ENCODE peak calls at places on chromosomes 13 and 19, in six cellular contexts. R is HepG2, C is H1, H is K562, A is SK-N-SH, Y is GM12878. T is an unnamed sample.

GRCh38 chr13:24511019-24511823 is 1.4 kb downstream of the PARP4 start:
- DNase-seq in Y (peak), R (peak), C (no peak), H (no peak), A (peak), T (peak)

GRCh38 chr19:51566489-51567100 is 4.5 kb upstream of the ZNF175 start:
- DNase-seq in H (no peak), R (no peak), C (no peak), Y (no peak), A (no peak), T (no peak)

GRCh38 chr19:53538378-53539109 is 599 bp downstream of the ZNF331 start:
- DNase-seq in C (no peak), H (no peak), R (no peak), A (no peak), Y (no peak), T (no peak)

GRCh38 chr19:40754611-40755247 is 3.7 kb downstream of the SNRPA start:
- DNase-seq in Y (no peak), A (no peak), C (no peak), H (no peak), R (peak), T (peak)

GRCh38 chr19:52603558-52604207 is 33.6 kb downstream of the ZNF701 start:
- DNase-seq in A (no peak), H (no peak), R (no peak), C (no peak), Y (no peak), T (no peak)

GRCh38 chr19:3851254-3852176 is 17.3 kb downstream of the ZFR2 start:
- DNase-seq in C (no peak), H (no peak), R (no peak), A (no peak), Y (no peak), T (no peak)

GRCh38 chr13:36057041-36057440 is 74.1 kb downstream of the DCLK1 start:
- DNase-seq in A (no peak), Y (no peak), R (no peak), H (no peak), C (no peak), T (no peak)

GRCh38 chr19:3479819-3480215 is 508 bp downstream of the SMIM24 start:
- DNase-seq in Y (no peak), C (no peak), A (peak), H (peak), R (no peak), T (peak)

GRCh38 chr13:51501592-51502205 is 48.9 kb upstream of the INTS6 start:
- DNase-seq in A (no peak), C (no peak), R (no peak), H (no peak), Y (no peak), T (no peak)

GRCh38 chr19:30686911-30687566 is 314.9 kb downstream of the ZNF536 start:
- DNase-seq in A (peak), R (no peak), Y (no peak), H (no peak), C (no peak), T (no peak)

GRCh38 chr19:8505680-8506401 is 3.4 kb upstream of the PRAM1 start:
- DNase-seq in Y (no peak), R (peak), A (peak), C (peak), H (peak), T (no peak)

GRCh38 chr19:34676697-34677385 is at the start of gene SCGB2B2:
- DNase-seq in C (no peak), A (peak), H (no peak), R (no peak), Y (peak), T (no peak)

GRCh38 chr19:17455711-17456123 is 5.0 kb downstream of the NXNL1 start:
- DNase-seq in A (peak), C (no peak), H (peak), R (no peak), Y (no peak), T (no peak)

GRCh38 chr13:107301724-107302374 is 733.9 kb upstream of the ARGLU1 start:
- DNase-seq in Y (no peak), A (no peak), C (no peak), R (no peak), H (no peak), T (no peak)

GRCh38 chr13:109750376-109750775 is 36.0 kb downstream of the IRS2 start:
- DNase-seq in Y (no peak), H (no peak), C (no peak), R (no peak), A (no peak), T (no peak)

GRCh38 chr13:20924758-20925394 is 22.3 kb upstream of the XPO4 start:
- DNase-seq in A (peak), C (no peak), R (peak), H (peak), Y (no peak), T (peak)

GRCh38 chr13:109145631-109146030 is 516.2 kb downstream of the MYO16 start:
- DNase-seq in C (no peak), A (peak), Y (no peak), H (peak), R (peak), T (peak)

GRCh38 chr13:58302349-58302748 is 670.8 kb downstream of the PCDH17 start:
- DNase-seq in Y (no peak), A (no peak), H (no peak), C (no peak), R (no peak), T (no peak)

GRCh38 chr13:79581870-79582315 is 100.9 kb downstream of the NDFIP2 start:
- DNase-seq in H (no peak), Y (no peak), C (no peak), A (no peak), R (no peak), T (no peak)

GRCh38 chr19:10219678-10220077 is 11.5 kb downstream of the S1PR2 start:
- DNase-seq in R (peak), C (peak), H (peak), Y (peak), A (no peak), T (peak)

GRCh38 chr13:98897706-98898105 is 80.2 kb downstream of the DOCK9 start:
- DNase-seq in C (no peak), Y (no peak), R (no peak), H (no peak), A (no peak), T (no peak)

GRCh38 chr13:53460776-53461175 is 432.2 kb downstream of the OLFM4 start:
- DNase-seq in Y (no peak), A (peak), C (peak), H (no peak), R (no peak), T (no peak)

GRCh38 chr19:8611391-8611883 is 922 bp upstream of the ADAMTS10 start:
- DNase-seq in A (peak), R (no peak), C (no peak), H (no peak), Y (no peak), T (no peak)

GRCh38 chr19:42560731-42561130 is 32.5 kb upstream of the CEACAM1 start:
- DNase-seq in R (no peak), C (no peak), H (no peak), A (no peak), Y (no peak), T (no peak)

GRCh38 chr13:95676100-95676774 is 702 bp upstream of the DNAJC3 start:
- DNase-seq in A (no peak), C (no peak), H (no peak), R (peak), Y (no peak), T (peak)

GRCh38 chr19:8158411-8159074 is 9.2 kb upstream of the FBN3 start:
- DNase-seq in C (no peak), R (peak), Y (peak), H (peak), A (peak), T (peak)

GRCh38 chr13:101845501-101846012 is 393.1 kb downstream of the ITGBL1 start:
- DNase-seq in Y (no peak), A (no peak), R (peak), H (no peak), C (no peak), T (no peak)

DNA sequence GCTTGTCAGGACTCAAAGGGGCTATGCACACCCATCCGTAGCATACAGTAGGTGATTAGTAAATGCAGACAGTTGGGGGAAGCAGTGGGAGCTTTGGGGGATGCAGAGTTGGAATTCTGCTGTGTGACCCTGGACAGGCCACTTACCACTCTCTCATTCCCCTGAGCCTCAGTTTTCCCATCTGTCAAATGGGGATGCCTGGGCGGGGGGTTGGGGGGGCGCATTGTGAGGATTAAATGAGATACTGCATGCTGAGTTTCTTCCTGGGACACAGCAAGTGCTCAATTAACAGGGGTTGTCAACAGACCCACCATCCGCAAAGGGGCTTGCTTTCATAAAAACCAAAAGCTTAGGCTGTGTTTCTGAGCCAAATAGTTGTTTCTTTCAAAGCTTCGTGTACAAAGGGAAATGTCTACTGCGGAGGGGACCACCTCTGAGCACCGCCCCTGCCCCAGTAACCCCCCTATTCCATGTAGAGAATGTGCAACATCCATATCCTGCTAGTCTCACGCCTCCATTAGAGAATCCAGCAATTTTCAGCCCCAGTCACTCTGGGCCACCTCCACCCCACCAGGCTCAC is 132.4 kb downstream of the IER2 start:
- DNase-seq in A (no peak), H (no peak), R (no peak), Y (no peak), C (no peak), T (no peak)
- TF ChIP-seq GABPA in A (no peak), H (no peak), R (no peak), Y (no peak), C (no peak), T (no peak)

GRCh38 chr19:14475251-14476073 is at the start of gene PTGER1:
- DNase-seq in C (no peak), A (peak), Y (no peak), H (peak), R (no peak), T (no peak)
- TF ChIP-seq CTCF in C (peak), A (peak), Y (no peak), H (peak), R (peak), T (no peak)

GRCh38 chr19:46915386-46915785 is 54.6 kb downstream of the ARHGAP35 start:
- DNase-seq in H (no peak), C (no peak), Y (no peak), A (no peak), R (peak), T (no peak)

GRCh38 chr19:46916971-46917370 is 56.2 kb downstream of the ARHGAP35 start:
- DNase-seq in A (no peak), R (no peak), C (no peak), Y (peak), H (no peak), T (no peak)

GRCh38 chr19:46913198-46913851 is 52.5 kb downstream of the ARHGAP35 start:
- DNase-seq in C (no peak), H (no peak), A (no peak), R (no peak), Y (no peak), T (no peak)

GRCh38 chr19:46911456-46911855 is 50.7 kb downstream of the ARHGAP35 start:
- DNase-seq in A (no peak), R (no peak), Y (no peak), H (no peak), C (no peak), T (no peak)

DNA sequence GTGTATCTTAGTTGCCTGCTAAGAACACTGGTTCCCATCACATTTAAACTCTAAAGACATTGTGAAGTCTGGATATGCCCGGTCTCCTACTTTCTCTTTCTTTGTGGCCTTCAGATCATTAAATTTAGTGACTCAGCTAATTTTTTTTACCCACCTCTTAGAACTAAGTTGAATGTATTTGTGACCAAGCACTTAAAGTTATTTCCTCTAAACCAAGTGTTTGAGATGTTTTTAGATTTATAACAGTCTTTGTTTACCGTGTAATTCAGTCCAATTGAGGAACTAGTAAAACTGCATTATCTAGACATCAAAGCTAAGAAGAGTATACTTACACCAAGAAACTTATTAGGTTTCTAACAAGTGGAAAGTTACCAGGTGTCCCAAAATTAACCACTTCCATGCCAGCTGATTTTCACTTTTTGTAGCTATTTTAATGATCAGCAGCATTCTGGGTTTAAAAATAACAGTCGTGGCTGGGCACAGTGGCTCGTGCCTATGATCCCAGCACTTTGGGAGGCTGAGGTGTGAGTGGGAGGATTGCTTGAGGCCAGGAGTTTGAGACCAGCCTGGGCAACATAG is 53.1 kb downstream of the ARHGAP35 start:
- DNase-seq in A (no peak), C (no peak), R (no peak), Y (peak), H (no peak), T (no peak)
- H3K27ac ChIP-seq in A (peak), C (no peak), R (peak), Y (peak), H (peak), T (no peak)

DNA sequence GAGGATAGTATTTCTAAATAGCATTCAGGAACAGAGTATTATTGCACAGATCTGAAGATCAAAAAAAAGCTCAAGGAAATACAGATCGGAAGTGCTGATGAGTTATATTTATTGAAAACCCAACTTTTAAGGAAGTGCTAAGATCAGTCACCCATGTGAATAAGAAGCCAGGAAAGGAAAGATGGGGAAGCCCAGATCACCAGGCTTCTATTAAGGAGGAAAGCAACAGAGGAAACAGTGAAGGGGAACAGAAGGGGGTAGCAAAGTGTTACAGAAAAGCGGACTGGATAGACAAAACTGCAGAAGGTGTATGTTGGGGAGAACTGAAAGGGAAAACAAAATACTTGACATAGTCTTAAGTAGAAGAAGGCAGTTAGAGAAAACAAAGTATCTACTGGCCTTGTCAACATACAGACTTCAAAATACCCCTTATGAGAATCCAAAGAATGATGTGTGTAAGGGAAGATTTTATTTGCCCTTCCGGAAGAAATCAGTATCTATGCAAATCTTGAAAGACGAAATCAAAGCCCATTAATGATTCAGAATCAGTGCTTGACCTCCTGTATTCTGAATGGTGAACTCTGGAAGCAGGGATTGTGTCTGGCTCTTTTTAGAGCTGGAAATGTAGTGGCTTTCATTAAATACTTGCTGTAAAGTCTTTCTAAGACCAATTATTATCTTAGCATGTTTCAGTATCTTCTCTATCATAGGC is 12.1 kb downstream of the UFM1 start:
- DNase-seq in C (no peak), Y (no peak), H (no peak), R (no peak), A (no peak), T (no peak)
- TF ChIP-seq GABPA in C (no peak), Y (no peak), H (no peak), R (no peak), A (no peak), T (no peak)

GRCh38 chr19:20250627-20251026 is 83.6 kb downstream of the ZNF486 start:
- DNase-seq in H (no peak), Y (no peak), A (no peak), C (no peak), R (no peak), T (no peak)

GRCh38 chr19:20243629-20244028 is 76.6 kb downstream of the ZNF486 start:
- DNase-seq in A (no peak), C (no peak), H (no peak), Y (no peak), R (no peak), T (no peak)

GRCh38 chr19:20244356-20244755 is 77.3 kb downstream of the ZNF486 start:
- DNase-seq in C (no peak), Y (no peak), H (no peak), R (no peak), A (no peak), T (no peak)

GRCh38 chr19:20245309-20245708 is 78.3 kb downstream of the ZNF486 start:
- DNase-seq in A (no peak), C (no peak), H (no peak), R (no peak), Y (no peak), T (no peak)

GRCh38 chr19:20247016-20247683 is 80.1 kb downstream of the ZNF486 start:
- DNase-seq in R (no peak), Y (no peak), H (no peak), C (no peak), A (peak), T (peak)
- TF ChIP-seq CTCF in R (no peak), Y (no peak), H (no peak), C (peak), A (peak), T (no peak)

DNA sequence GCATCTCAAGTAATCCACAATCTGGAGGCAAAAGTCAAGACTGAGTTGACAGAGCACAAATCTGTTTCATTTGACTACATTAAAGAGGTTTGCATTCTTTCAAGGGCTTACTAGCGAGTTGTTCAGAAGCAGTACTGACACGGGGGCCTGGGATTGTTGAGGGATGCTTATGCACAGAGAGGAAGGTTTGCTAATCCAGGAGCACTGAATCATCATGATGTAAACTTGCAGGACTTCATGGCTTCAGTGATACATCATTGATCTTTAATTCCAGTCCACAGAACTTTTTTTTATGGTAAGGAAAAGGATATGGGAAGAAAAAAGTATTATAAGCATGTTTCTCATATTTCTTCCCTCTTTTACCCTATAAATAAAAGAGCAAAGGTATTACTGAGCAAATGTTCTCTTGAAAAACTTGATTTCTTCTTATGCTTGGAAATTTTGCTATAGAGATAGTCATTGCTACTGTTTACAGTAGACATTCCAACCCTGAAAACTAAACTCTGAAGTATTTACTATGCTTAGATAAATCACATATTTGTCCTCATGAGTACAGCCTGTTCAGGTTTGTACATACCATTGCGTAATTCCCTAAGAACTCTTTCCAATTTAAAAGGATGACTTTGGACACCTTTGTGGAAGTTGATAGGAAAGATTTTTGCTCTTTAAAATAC is 65.8 kb upstream of the KPNA3 start:
- DNase-seq in R (peak), A (no peak), C (no peak), Y (no peak), H (no peak), T (no peak)
- H3K27ac ChIP-seq in R (peak), A (no peak), C (no peak), Y (no peak), H (no peak), T (no peak)

DNA sequence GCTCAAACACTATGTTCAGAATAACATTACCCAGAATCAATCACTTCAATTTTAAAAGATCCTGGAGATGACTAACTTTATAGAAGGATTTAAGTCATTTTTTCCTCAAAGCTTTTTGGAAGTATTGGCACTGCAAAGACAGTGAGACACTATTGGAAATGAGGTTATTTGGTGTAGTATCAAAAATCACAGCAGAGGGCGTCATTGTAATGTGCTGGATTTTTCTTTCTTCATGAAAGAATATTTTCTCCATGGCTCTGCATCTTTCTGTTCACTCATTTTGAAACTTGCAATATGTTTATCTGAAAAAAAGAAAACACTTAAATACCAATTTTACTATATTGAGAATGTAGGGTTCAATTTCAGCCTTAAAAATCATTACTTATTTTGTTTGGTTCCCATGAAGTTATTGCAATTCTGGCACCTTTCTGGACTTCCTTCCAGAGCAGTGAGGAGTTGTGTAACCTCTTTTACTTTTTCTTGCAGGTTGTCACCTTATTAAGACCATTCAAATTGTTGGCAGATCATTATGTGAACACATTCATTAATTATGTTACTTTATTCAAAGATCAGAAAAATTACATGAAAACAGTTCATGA is 3.7 kb upstream of the CSNK1A1L start:
- DNase-seq in Y (no peak), R (peak), C (no peak), A (peak), H (no peak), T (no peak)
- TF ChIP-seq GABPA in Y (no peak), R (no peak), C (no peak), A (no peak), H (no peak), T (no peak)